ENCODE peak calls at places on chromosomes 7 and 10, in nine cellular contexts. One of them, this sample, is unnamed. For H3K36me3, the result is how much of the 10 kb centered on the place peaks cover.

GRCh38 chr10:34506773-34507172 is 308.3 kb downstream of the PARD3 start:
- DNase-seq in A673: no peak
- DNase-seq in stomach: no peak
- DNase-seq in BJ: no peak
- DNase-seq in iPS DF 6.9: no peak
- DNase-seq in fibroblast of lung: no peak
- DNase-seq in prostate gland: no peak
- DNase-seq in ovary: no peak
- DNase-seq in IMR-90: no peak
- DNase-seq in this sample: no peak

GRCh38 chr10:69220041-69220451 is at the start of gene HKDC1:
- DNase-seq in A673: no peak
- DNase-seq in stomach: no peak
- DNase-seq in BJ: no peak
- DNase-seq in iPS DF 6.9: no peak
- DNase-seq in fibroblast of lung: no peak
- DNase-seq in prostate gland: no peak
- DNase-seq in ovary: no peak
- DNase-seq in IMR-90: no peak
- DNase-seq in this sample: no peak

GRCh38 chr7:2521952-2522591 is 2.5 kb downstream of the LFNG start:
- DNase-seq in A673: peak
- DNase-seq in stomach: no peak
- DNase-seq in BJ: no peak
- DNase-seq in iPS DF 6.9: no peak
- DNase-seq in fibroblast of lung: no peak
- DNase-seq in prostate gland: no peak
- DNase-seq in ovary: no peak
- DNase-seq in IMR-90: no peak
- DNase-seq in this sample: no peak

GRCh38 chr7:111012152-111012551 is 78.8 kb upstream of the LRRN3 start:
- DNase-seq in A673: no peak
- DNase-seq in stomach: no peak
- DNase-seq in BJ: no peak
- DNase-seq in iPS DF 6.9: no peak
- DNase-seq in fibroblast of lung: peak
- DNase-seq in prostate gland: no peak
- DNase-seq in ovary: no peak
- DNase-seq in IMR-90: peak
- DNase-seq in this sample: peak

GRCh38 chr10:104483582-104483981 is 129.9 kb downstream of the CFAP58 start:
- DNase-seq in A673: no peak
- DNase-seq in stomach: no peak
- DNase-seq in BJ: no peak
- DNase-seq in iPS DF 6.9: no peak
- DNase-seq in fibroblast of lung: no peak
- DNase-seq in prostate gland: no peak
- DNase-seq in ovary: no peak
- DNase-seq in IMR-90: no peak
- DNase-seq in this sample: no peak

GRCh38 chr7:141012044-141012685 is 2.6 kb downstream of the MRPS33 start:
- DNase-seq in A673: peak
- DNase-seq in stomach: peak
- DNase-seq in BJ: no peak
- DNase-seq in iPS DF 6.9: no peak
- DNase-seq in fibroblast of lung: peak
- DNase-seq in prostate gland: peak
- DNase-seq in ovary: peak
- DNase-seq in IMR-90: peak
- DNase-seq in this sample: peak

GRCh38 chr7:104852386-104852785 is 161.6 kb upstream of the KMT2E start:
- DNase-seq in A673: no peak
- DNase-seq in stomach: no peak
- DNase-seq in BJ: no peak
- DNase-seq in iPS DF 6.9: no peak
- DNase-seq in fibroblast of lung: no peak
- DNase-seq in prostate gland: no peak
- DNase-seq in ovary: no peak
- DNase-seq in IMR-90: no peak
- DNase-seq in this sample: no peak

GRCh38 chr10:37975407-37975991 is 948 bp downstream of the ZNF25 start:
- DNase-seq in A673: peak
- DNase-seq in stomach: no peak
- DNase-seq in BJ: no peak
- DNase-seq in iPS DF 6.9: no peak
- DNase-seq in fibroblast of lung: peak
- DNase-seq in prostate gland: no peak
- DNase-seq in ovary: no peak
- DNase-seq in IMR-90: peak
- DNase-seq in this sample: peak

GRCh38 chr10:49279015-49279880 is 19.7 kb upstream of the C10orf71 start:
- DNase-seq in A673: no peak
- DNase-seq in stomach: peak
- DNase-seq in BJ: no peak
- DNase-seq in iPS DF 6.9: no peak
- DNase-seq in fibroblast of lung: no peak
- DNase-seq in prostate gland: no peak
- DNase-seq in ovary: no peak
- DNase-seq in IMR-90: no peak
- DNase-seq in this sample: no peak

GRCh38 chr7:10128748-10129147 is 844.9 kb upstream of the PHF14 start:
- DNase-seq in A673: no peak
- DNase-seq in stomach: no peak
- DNase-seq in BJ: no peak
- DNase-seq in iPS DF 6.9: no peak
- DNase-seq in fibroblast of lung: peak
- DNase-seq in prostate gland: no peak
- DNase-seq in ovary: no peak
- DNase-seq in IMR-90: no peak
- DNase-seq in this sample: peak

GRCh38 chr10:102714621-102715455 is at the start of gene SFXN2:
- DNase-seq in A673: peak
- DNase-seq in stomach: peak
- DNase-seq in BJ: no peak
- DNase-seq in iPS DF 6.9: no peak
- DNase-seq in fibroblast of lung: no peak
- DNase-seq in prostate gland: peak
- DNase-seq in ovary: no peak
- DNase-seq in IMR-90: no peak
- DNase-seq in this sample: no peak

GRCh38 chr10:47029181-47029971 is 118.1 kb downstream of the PTPN20 start:
- DNase-seq in A673: no peak
- DNase-seq in stomach: peak
- DNase-seq in BJ: no peak
- DNase-seq in iPS DF 6.9: no peak
- DNase-seq in fibroblast of lung: no peak
- DNase-seq in prostate gland: no peak
- DNase-seq in ovary: peak
- DNase-seq in IMR-90: no peak
- DNase-seq in this sample: no peak

GRCh38 chr7:139727151-139727705 is 50.6 kb downstream of the HIPK2 start:
- DNase-seq in A673: no peak
- DNase-seq in stomach: no peak
- DNase-seq in BJ: no peak
- DNase-seq in iPS DF 6.9: no peak
- DNase-seq in fibroblast of lung: peak
- DNase-seq in prostate gland: no peak
- DNase-seq in ovary: no peak
- DNase-seq in IMR-90: peak
- DNase-seq in this sample: peak

GRCh38 chr10:75505293-75505692 is 73.9 kb downstream of the LRMDA start:
- DNase-seq in A673: no peak
- DNase-seq in stomach: no peak
- DNase-seq in BJ: no peak
- DNase-seq in iPS DF 6.9: no peak
- DNase-seq in fibroblast of lung: no peak
- DNase-seq in prostate gland: no peak
- DNase-seq in ovary: no peak
- DNase-seq in IMR-90: no peak
- DNase-seq in this sample: no peak

GRCh38 chr7:86202833-86203232 is 440.9 kb upstream of the GRM3 start:
- DNase-seq in A673: no peak
- DNase-seq in stomach: no peak
- DNase-seq in BJ: no peak
- DNase-seq in iPS DF 6.9: no peak
- DNase-seq in fibroblast of lung: no peak
- DNase-seq in prostate gland: no peak
- DNase-seq in ovary: no peak
- DNase-seq in IMR-90: no peak
- DNase-seq in this sample: no peak

GRCh38 chr7:15647309-15647708 is 39.2 kb downstream of the MEOX2 start:
- DNase-seq in A673: peak
- DNase-seq in stomach: no peak
- DNase-seq in BJ: no peak
- DNase-seq in iPS DF 6.9: no peak
- DNase-seq in fibroblast of lung: peak
- DNase-seq in prostate gland: no peak
- DNase-seq in ovary: no peak
- DNase-seq in IMR-90: no peak
- DNase-seq in this sample: no peak

GRCh38 chr10:18334116-18334867 is 194.1 kb downstream of the CACNB2 start:
- DNase-seq in A673: no peak
- DNase-seq in stomach: no peak
- DNase-seq in BJ: no peak
- DNase-seq in iPS DF 6.9: no peak
- DNase-seq in fibroblast of lung: peak
- DNase-seq in prostate gland: no peak
- DNase-seq in ovary: no peak
- DNase-seq in IMR-90: peak
- DNase-seq in this sample: no peak

GRCh38 chr10:22268503-22268902 is 47.7 kb upstream of the COMMD3 start:
- DNase-seq in A673: no peak
- DNase-seq in stomach: no peak
- DNase-seq in BJ: no peak
- DNase-seq in iPS DF 6.9: no peak
- DNase-seq in fibroblast of lung: no peak
- DNase-seq in prostate gland: no peak
- DNase-seq in ovary: no peak
- DNase-seq in IMR-90: no peak
- DNase-seq in this sample: no peak

DNA sequence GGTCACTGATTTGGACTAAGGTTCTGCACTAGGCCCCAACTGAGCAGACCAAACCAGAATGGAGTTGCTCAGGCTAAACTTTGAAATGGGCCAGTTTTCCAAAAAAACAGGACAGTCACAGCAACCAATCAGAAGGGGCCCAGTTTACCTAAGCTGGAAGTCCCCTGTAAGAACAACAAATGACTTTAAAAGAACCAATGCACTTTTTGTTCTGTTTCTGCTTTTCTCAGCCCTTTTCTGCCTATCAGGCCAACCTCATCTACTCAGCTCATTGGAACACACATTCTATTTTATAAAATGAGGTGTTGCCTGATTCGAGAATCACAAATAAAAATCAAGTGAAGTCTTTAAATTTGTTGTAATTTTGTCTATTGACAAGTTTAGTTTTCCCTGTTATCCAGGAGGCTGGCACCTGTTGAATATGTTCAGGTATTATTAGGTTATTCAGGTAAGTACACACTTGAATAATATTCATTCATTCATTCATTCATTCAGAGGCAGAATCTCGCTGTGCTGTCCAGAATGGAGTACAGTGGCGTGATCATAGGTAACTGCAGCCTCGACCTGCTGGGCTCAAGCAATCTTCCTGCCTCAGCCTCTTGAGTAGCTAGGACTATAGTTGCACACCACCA is 168.7 kb downstream of the TAX1BP1 start:
- DNase-seq in A673: no peak
- DNase-seq in stomach: no peak
- DNase-seq in BJ: no peak
- DNase-seq in iPS DF 6.9: no peak
- DNase-seq in fibroblast of lung: no peak
- DNase-seq in prostate gland: no peak
- DNase-seq in ovary: no peak
- DNase-seq in IMR-90: no peak
- DNase-seq in this sample: no peak
- H3K36me3 ChIP-seq in A673: under half
- H3K36me3 ChIP-seq in stomach: under half
- H3K36me3 ChIP-seq in BJ: under half
- H3K36me3 ChIP-seq in iPS DF 6.9: under half
- H3K36me3 ChIP-seq in fibroblast of lung: under half
- H3K36me3 ChIP-seq in prostate gland: under half
- H3K36me3 ChIP-seq in ovary: under half
- H3K36me3 ChIP-seq in IMR-90: under half
- H3K36me3 ChIP-seq in this sample: under half

DNA sequence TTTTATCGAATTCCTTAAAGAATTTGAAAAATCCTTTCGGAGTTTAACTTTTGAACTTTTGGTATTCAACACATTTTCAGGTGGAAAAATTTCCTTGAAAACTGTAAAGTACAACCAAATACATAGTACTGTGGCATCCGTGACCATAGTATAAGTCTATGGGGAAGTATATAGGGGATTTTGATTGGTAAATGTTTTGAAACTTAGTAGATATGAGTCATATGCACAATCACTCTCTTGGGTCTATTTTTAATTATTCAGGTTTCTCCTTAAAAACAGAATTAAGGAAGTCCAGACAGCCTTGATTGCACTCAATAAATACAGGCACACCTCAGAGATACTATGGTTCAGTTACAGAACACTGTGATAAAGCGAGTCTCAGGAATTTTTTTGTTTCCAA is 64.2 kb downstream of the AVL9 start:
- DNase-seq in A673: no peak
- DNase-seq in stomach: no peak
- DNase-seq in BJ: no peak
- DNase-seq in iPS DF 6.9: no peak
- DNase-seq in fibroblast of lung: no peak
- DNase-seq in prostate gland: no peak
- DNase-seq in ovary: no peak
- DNase-seq in IMR-90: no peak
- DNase-seq in this sample: no peak
- H3K36me3 ChIP-seq in A673: under half
- H3K36me3 ChIP-seq in stomach: half or more
- H3K36me3 ChIP-seq in BJ: under half
- H3K36me3 ChIP-seq in iPS DF 6.9: under half
- H3K36me3 ChIP-seq in fibroblast of lung: under half
- H3K36me3 ChIP-seq in prostate gland: under half
- H3K36me3 ChIP-seq in ovary: under half
- H3K36me3 ChIP-seq in IMR-90: under half
- H3K36me3 ChIP-seq in this sample: under half

GRCh38 chr10:119120413-119120867 is 16.5 kb downstream of the DENND10 start:
- DNase-seq in A673: no peak
- DNase-seq in stomach: no peak
- DNase-seq in BJ: peak
- DNase-seq in iPS DF 6.9: no peak
- DNase-seq in fibroblast of lung: peak
- DNase-seq in prostate gland: no peak
- DNase-seq in ovary: no peak
- DNase-seq in IMR-90: peak
- DNase-seq in this sample: no peak
- H3K36me3 ChIP-seq in A673: under half
- H3K36me3 ChIP-seq in stomach: half or more
- H3K36me3 ChIP-seq in BJ: under half
- H3K36me3 ChIP-seq in iPS DF 6.9: under half
- H3K36me3 ChIP-seq in fibroblast of lung: under half
- H3K36me3 ChIP-seq in prostate gland: under half
- H3K36me3 ChIP-seq in ovary: under half
- H3K36me3 ChIP-seq in IMR-90: half or more
- H3K36me3 ChIP-seq in this sample: under half

DNA sequence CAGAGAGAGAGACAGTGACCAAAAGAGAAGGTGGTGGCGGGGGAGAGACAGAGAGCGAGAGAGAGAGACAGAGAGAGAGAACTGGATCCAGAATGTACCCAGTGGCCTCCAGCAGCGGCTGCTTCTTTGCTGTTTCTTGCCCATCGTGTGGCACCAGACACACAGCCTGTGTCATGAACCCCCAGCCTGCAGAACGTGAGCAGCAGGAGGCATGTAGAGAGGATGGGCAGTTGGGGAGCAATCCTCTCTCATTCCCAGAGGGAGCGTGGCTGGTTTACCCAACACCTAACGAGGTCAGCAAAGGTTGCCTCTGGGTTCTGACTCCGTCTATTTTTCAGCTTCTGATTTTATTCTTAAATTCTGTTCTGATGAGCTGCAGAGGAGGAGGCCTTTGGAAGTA is 168.1 kb downstream of the ADARB2 start:
- DNase-seq in A673: no peak
- DNase-seq in stomach: no peak
- DNase-seq in BJ: no peak
- DNase-seq in iPS DF 6.9: no peak
- DNase-seq in fibroblast of lung: no peak
- DNase-seq in prostate gland: no peak
- DNase-seq in ovary: no peak
- DNase-seq in IMR-90: no peak
- DNase-seq in this sample: no peak
- H3K36me3 ChIP-seq in A673: under half
- H3K36me3 ChIP-seq in stomach: under half
- H3K36me3 ChIP-seq in BJ: under half
- H3K36me3 ChIP-seq in iPS DF 6.9: under half
- H3K36me3 ChIP-seq in fibroblast of lung: under half
- H3K36me3 ChIP-seq in prostate gland: under half
- H3K36me3 ChIP-seq in ovary: under half
- H3K36me3 ChIP-seq in IMR-90: under half
- H3K36me3 ChIP-seq in this sample: under half

This sample was measured in bronchial epithelial cell.